ENCODE peak calls at places on chromosomes 7 and 10, in ten cellular contexts. S is fibroblast of mammary gland; C is activated CD4-positive, alpha-beta T cell treated with anti-CD3 and anti-CD28 coated beads, Interleukin-2, amount 50 U/mL, for 4 hours; G is left ventricle myocardium superior; D is astrocyte of the spinal cord; K is mucosa of descending colon; U is DMS153; I is ovary; L is EH; E is NCI-H1105. V is an unnamed sample.

GRCh38 chr7:118420888-118421287 is 196.4 kb downstream of the ANKRD7 start:
- DNase-seq in K (no peak), I (no peak), S (no peak), C (no peak), U (no peak), G (no peak), L (no peak), E (no peak), D (no peak), V (no peak)

GRCh38 chr10:110190170-110190569 is 17.2 kb upstream of the MXI1 start:
- DNase-seq in K (no peak), L (no peak), E (no peak), C (no peak), D (no peak), U (no peak), G (no peak), I (no peak), S (no peak), V (no peak)

GRCh38 chr7:76133164-76133775 is 68.4 kb upstream of the SRRM3 start:
- DNase-seq in C (no peak), D (no peak), G (no peak), I (no peak), S (no peak), K (no peak), E (no peak), L (peak), U (no peak), V (no peak)

GRCh38 chr7:17150018-17150417 is 148.4 kb upstream of the AHR start:
- DNase-seq in C (no peak), L (no peak), K (no peak), U (no peak), I (no peak), E (no peak), S (no peak), D (no peak), G (no peak), V (no peak)

GRCh38 chr10:11629731-11630130 is 18.3 kb upstream of the USP6NL start:
- DNase-seq in K (no peak), G (no peak), C (no peak), D (no peak), S (no peak), U (no peak), L (no peak), E (no peak), I (no peak), V (no peak)

GRCh38 chr7:7323352-7323751 is 141.0 kb downstream of the C1GALT1 start:
- DNase-seq in G (no peak), L (peak), E (no peak), C (no peak), S (no peak), D (no peak), I (no peak), U (peak), K (no peak), V (no peak)

GRCh38 chr10:132699411-132700167 is 86.4 kb downstream of the NKX6-2 start:
- DNase-seq in K (peak), E (no peak), I (peak), L (no peak), U (no peak), G (peak), S (no peak), D (no peak), C (no peak), V (no peak)

GRCh38 chr7:63925626-63926460 is 72.8 kb upstream of the ZNF722 start:
- DNase-seq in G (peak), E (peak), K (peak), C (peak), I (peak), L (no peak), D (no peak), U (peak), S (peak), V (peak)

GRCh38 chr10:75233444-75234016 is 2.2 kb downstream of the COMTD1 start:
- DNase-seq in C (no peak), D (no peak), E (no peak), U (no peak), S (no peak), K (no peak), L (no peak), G (no peak), I (peak), V (peak)

GRCh38 chr7:33108591-33108930 is 643 bp downstream of the RP9 start:
- DNase-seq in G (no peak), C (no peak), K (peak), D (no peak), L (no peak), E (no peak), I (no peak), U (no peak), S (no peak), V (no peak)

GRCh38 chr7:101817031-101817929 is at the start of gene CUX1:
- DNase-seq in E (no peak), S (no peak), C (peak), D (no peak), L (peak), G (peak), K (peak), U (no peak), I (peak), V (peak)

GRCh38 chr10:128267581-128267980 is 141.4 kb upstream of the MKI67 start:
- DNase-seq in C (no peak), U (no peak), L (no peak), G (no peak), S (no peak), E (no peak), D (no peak), K (no peak), I (no peak), V (no peak)

GRCh38 chr10:7239312-7239985 is 171.4 kb downstream of the SFMBT2 start:
- DNase-seq in G (no peak), K (no peak), U (no peak), E (no peak), S (no peak), I (no peak), D (no peak), C (no peak), L (no peak), V (no peak)

GRCh38 chr10:28677889-28678686 is 767 bp downstream of the BAMBI start:
- DNase-seq in L (peak), I (peak), E (no peak), D (peak), C (no peak), G (peak), S (no peak), U (no peak), K (peak), V (peak)

GRCh38 chr10:130471486-130471885 is 335.3 kb downstream of the GLRX3 start:
- DNase-seq in U (no peak), G (no peak), L (no peak), D (no peak), S (no peak), C (no peak), I (no peak), E (no peak), K (no peak), V (no peak)

GRCh38 chr7:46725136-46725535 is 804.1 kb upstream of the IGFBP3 start:
- DNase-seq in L (no peak), I (no peak), E (no peak), G (no peak), C (no peak), D (no peak), U (no peak), S (no peak), K (no peak), V (no peak)

GRCh38 chr10:129963831-129964501 is at the start of gene EBF3:
- DNase-seq in E (peak), L (peak), G (peak), K (peak), D (no peak), U (peak), I (peak), C (no peak), S (peak), V (peak)

GRCh38 chr7:37211097-37211496 is 237.6 kb downstream of the ELMO1 start:
- DNase-seq in K (no peak), E (no peak), I (peak), U (no peak), G (peak), D (peak), S (peak), C (no peak), L (peak), V (peak)

GRCh38 chr10:67464278-67464677 is 231.7 kb downstream of the CTNNA3 start:
- DNase-seq in L (no peak), S (no peak), E (no peak), C (no peak), I (no peak), K (no peak), D (no peak), U (no peak), G (no peak), V (no peak)

GRCh38 chr7:70215491-70215890 is 617.2 kb downstream of the AUTS2 start:
- DNase-seq in G (no peak), L (no peak), C (no peak), U (no peak), I (no peak), S (peak), K (no peak), E (no peak), D (peak), V (peak)

GRCh38 chr7:41481353-41481752 is 221.5 kb downstream of the INHBA start:
- DNase-seq in D (no peak), I (no peak), E (no peak), G (no peak), L (peak), U (no peak), K (no peak), C (no peak), S (peak), V (peak)

GRCh38 chr10:122154733-122155366 is 116.2 kb upstream of the BTBD16 start:
- DNase-seq in I (peak), L (peak), S (peak), D (peak), E (no peak), G (peak), U (peak), C (no peak), K (no peak), V (peak)

GRCh38 chr10:61974611-61975010 is 73.1 kb downstream of the ARID5B start:
- DNase-seq in L (peak), K (no peak), E (peak), S (peak), C (no peak), I (peak), D (peak), U (peak), G (peak), V (peak)

GRCh38 chr10:3782456-3783312 is 2.3 kb downstream of the KLF6 start:
- DNase-seq in L (peak), U (no peak), S (peak), D (peak), E (no peak), I (peak), G (peak), C (no peak), K (peak), V (peak)

GRCh38 chr10:35394934-35395333 is 58.6 kb downstream of the CCNY start:
- DNase-seq in S (no peak), U (no peak), K (no peak), L (no peak), C (no peak), G (no peak), D (no peak), E (no peak), I (no peak), V (no peak)

GRCh38 chr10:15877836-15878576 is 17.7 kb upstream of the MINDY3 start:
- DNase-seq in L (no peak), U (no peak), C (no peak), I (no peak), S (no peak), D (no peak), G (no peak), E (no peak), K (no peak), V (no peak)

V was measured in GM23248.